ENCODE peak calls at places on chromosomes 5 and 9, in five cellular contexts. F, E, V, T and L are unnamed samples.

GRCh38 chr5:154782326-154782725 is 27.1 kb downstream of the LARP1 start:
- DNase-seq in F (peak), V (no peak), T (no peak), E (no peak), L (no peak)

GRCh38 chr9:68802525-68803015 is 97.5 kb downstream of the PIP5K1B start:
- DNase-seq in T (no peak), F (no peak), E (no peak), V (peak), L (no peak)

GRCh38 chr9:128385493-128386205 is 14.5 kb downstream of the URM1 start:
- DNase-seq in F (no peak), V (no peak), T (no peak), E (no peak), L (no peak)

GRCh38 chr9:90905822-90906221 is 104.2 kb downstream of the SYK start:
- DNase-seq in E (no peak), T (no peak), F (no peak), V (no peak), L (no peak)

GRCh38 chr9:68501159-68501506 is 39.5 kb downstream of the TMEM252 start:
- DNase-seq in E (no peak), F (no peak), T (no peak), V (no peak), L (no peak)

GRCh38 chr5:36692791-36693763 is 86.7 kb downstream of the SLC1A3 start:
- DNase-seq in V (peak), T (peak), E (peak), F (peak), L (peak)

GRCh38 chr9:117403403-117403811 is 11.4 kb downstream of the ASTN2 start:
- DNase-seq in E (no peak), T (no peak), F (no peak), V (no peak), L (peak)

GRCh38 chr9:132583584-132584304 is 1.3 kb downstream of the BARHL1 start:
- DNase-seq in T (no peak), F (no peak), V (no peak), E (no peak), L (no peak)

GRCh38 chr5:88602584-88602983 is 280.4 kb downstream of the MEF2C start:
- DNase-seq in F (peak), V (peak), E (no peak), T (no peak), L (peak)

GRCh38 chr5:134568761-134569725 is 43.6 kb downstream of the JADE2 start:
- DNase-seq in F (peak), V (no peak), E (no peak), T (no peak), L (peak)

GRCh38 chr9:33437235-33437634 is 10.2 kb downstream of the AQP3 start:
- DNase-seq in F (no peak), T (no peak), V (no peak), E (no peak), L (no peak)

GRCh38 chr5:142716963-142717362 is 31.1 kb upstream of the FGF1 start:
- DNase-seq in E (peak), V (peak), T (peak), F (peak), L (peak)

GRCh38 chr5:179209359-179210150 is 135.7 kb downstream of the ADAMTS2 start:
- DNase-seq in V (no peak), E (no peak), T (peak), F (no peak), L (no peak)

GRCh38 chr5:139061856-139062255 is 136.3 kb downstream of the SIL1 start:
- DNase-seq in F (peak), E (no peak), V (no peak), T (no peak), L (no peak)

GRCh38 chr9:13113751-13114150 is 165.7 kb downstream of the MPDZ start:
- DNase-seq in V (no peak), F (no peak), T (no peak), E (no peak), L (no peak)

GRCh38 chr5:92749943-92750342 is 831.1 kb downstream of the NR2F1-AS1 start:
- DNase-seq in T (peak), F (peak), V (no peak), E (no peak), L (no peak)

GRCh38 chr9:98529841-98530240 is 178.9 kb downstream of the GABBR2 start:
- DNase-seq in E (no peak), V (no peak), T (no peak), F (no peak), L (no peak)